ENCODE peak calls at places on chromosomes 2 and 18, in four cellular contexts. P is CD14-positive monocyte, Q is bronchial epithelial cell, M is NB4. R is an unnamed sample.

GRCh38 chr2:58109481-58109880 is 62.9 kb downstream of the VRK2 start:
- DNase-seq in P (no peak), Q (no peak), M (no peak), R (no peak)

GRCh38 chr2:132437852-132438649 is 21.4 kb downstream of the GPR39 start:
- DNase-seq in M (no peak), P (no peak), Q (peak), R (no peak)

GRCh38 chr18:48293954-48294893 is 115.0 kb downstream of the ZBTB7C start:
- DNase-seq in M (peak), P (no peak), Q (peak), R (peak)

GRCh38 chr2:201904529-201905420 is 98.4 kb downstream of the CDK15 start:
- DNase-seq in M (no peak), Q (no peak), P (no peak), R (no peak)

GRCh38 chr2:109348645-109349554 is 219.9 kb downstream of the SH3RF3 start:
- DNase-seq in M (no peak), Q (no peak), P (no peak), R (no peak)

GRCh38 chr2:102660070-102660469 is 40.7 kb downstream of the SLC9A2 start:
- DNase-seq in P (no peak), Q (no peak), M (no peak), R (no peak)

GRCh38 chr2:160073284-160073888 is 11.0 kb upstream of the PLA2R1 start:
- DNase-seq in P (no peak), M (no peak), Q (no peak), R (no peak)

GRCh38 chr2:218993345-218994315 is at the start of gene CRYBA2:
- DNase-seq in P (no peak), Q (peak), M (peak), R (no peak)

GRCh38 chr2:165008916-165009315 is 53.6 kb upstream of the SLC38A11 start:
- DNase-seq in M (no peak), P (no peak), Q (peak), R (no peak)